ENCODE peak calls at places on chromosome X, in eight cellular contexts. H, T, U, F, Z, A, J and S are unnamed samples.
A peak's percentile ranks its signal among the peaks of the same experiment; 100 is the strongest.

GRCh38 chrX:37813570-37813969 is 33.7 kb downstream of the CYBB start:
- DNase-seq in H (no peak), T (no peak), U (no peak), F (no peak), Z (no peak), A (no peak), J (no peak), S (no peak)

GRCh38 chrX:47751670-47752069 is 85.0 kb upstream of the ZNF81 start:
- DNase-seq in H (no peak), T (peak; percentile 34), U (peak; percentile 3), F (peak; percentile 2), Z (no peak), A (no peak), J (peak; percentile 45), S (no peak)

GRCh38 chrX:72314881-72315280 is 9.2 kb upstream of the CITED1 start:
- DNase-seq in H (no peak), T (no peak), U (no peak), F (no peak), Z (no peak), A (no peak), J (no peak), S (no peak)

GRCh38 chrX:155028749-155029360 is 2.2 kb downstream of the FUNDC2 start:
- DNase-seq in H (no peak), T (no peak), U (no peak), F (no peak), Z (no peak), A (no peak), J (peak; percentile 18), S (no peak)

GRCh38 chrX:118353081-118353850 is 7.4 kb downstream of the WDR44 start:
- DNase-seq in H (no peak), T (no peak), U (no peak), F (peak; percentile 36), Z (no peak), A (no peak), J (peak; percentile 29), S (no peak)

GRCh38 chrX:100373673-100374072 is 36.4 kb downstream of the PCDH19 start:
- DNase-seq in H (no peak), T (no peak), U (no peak), F (no peak), Z (no peak), A (no peak), J (no peak), S (no peak)

GRCh38 chrX:72273718-72274117 is 3.3 kb downstream of the RPS4X start:
- DNase-seq in H (no peak), T (no peak), U (no peak), F (no peak), Z (no peak), A (no peak), J (peak; percentile 32), S (no peak)

GRCh38 chrX:11929476-11929875 is 171.4 kb downstream of the MSL3 start:
- DNase-seq in H (no peak), T (no peak), U (no peak), F (no peak), Z (no peak), A (no peak), J (peak; percentile 13), S (no peak)

GRCh38 chrX:32137525-32137924 is 1065.7 kb upstream of the FTHL17 start:
- DNase-seq in H (no peak), T (no peak), U (no peak), F (no peak), Z (no peak), A (no peak), J (peak; percentile 34), S (no peak)

GRCh38 chrX:133305348-133305747 is 87.2 kb upstream of the TFDP3 start:
- DNase-seq in H (no peak), T (no peak), U (no peak), F (no peak), Z (no peak), A (no peak), J (no peak), S (no peak)

GRCh38 chrX:41118156-41118555 is 32.9 kb downstream of the USP9X start:
- DNase-seq in H (no peak), T (peak; percentile 34), U (no peak), F (no peak), Z (no peak), A (no peak), J (no peak), S (no peak)

GRCh38 chrX:72576161-72576896 is 3.7 kb upstream of the HDAC8 start:
- DNase-seq in H (peak; percentile 3), T (no peak), U (no peak), F (no peak), Z (no peak), A (peak; percentile 42), J (peak; percentile 85), S (no peak)

GRCh38 chrX:9677098-9677739 is 88.4 kb downstream of the GPR143 start:
- DNase-seq in H (no peak), T (peak; percentile 11), U (no peak), F (peak; percentile 37), Z (peak; percentile 34), A (no peak), J (no peak), S (no peak)

GRCh38 chrX:35288657-35289056 is 346.1 kb downstream of the FAM47B start:
- DNase-seq in H (no peak), T (no peak), U (no peak), F (no peak), Z (no peak), A (no peak), J (no peak), S (no peak)

GRCh38 chrX:18643853-18644252 is 28.1 kb downstream of the RS1 start:
- DNase-seq in H (no peak), T (no peak), U (no peak), F (no peak), Z (no peak), A (no peak), J (no peak), S (no peak)

GRCh38 chrX:129433461-129433860 is 89.8 kb downstream of the SMARCA1 start:
- DNase-seq in H (no peak), T (no peak), U (no peak), F (no peak), Z (no peak), A (no peak), J (no peak), S (no peak)